ENCODE peak calls at places on chromosomes 1 and 21, in ten cellular contexts. X, P, M, F, Z, K, G, T, A and I are unnamed samples.

GRCh38 chr1:53376041-53376461 is 48.2 kb upstream of the LRP8 start:
- DNase-seq in X (no peak), P (no peak), M (peak), F (no peak), Z (no peak), K (no peak), G (no peak), T (peak), A (no peak), I (no peak)

GRCh38 chr1:26278835-26279597 is 870 bp upstream of the SH3BGRL3 start:
- DNase-seq in X (no peak), P (no peak), M (no peak), F (no peak), Z (peak), K (peak), G (no peak), T (no peak), A (no peak), I (peak)

GRCh38 chr1:19367584-19368041 is 55.5 kb downstream of the SLC66A1 start:
- DNase-seq in X (no peak), P (no peak), M (no peak), F (no peak), Z (peak), K (no peak), G (no peak), T (peak), A (no peak), I (no peak)

GRCh38 chr1:204190212-204191211 is 5.8 kb downstream of the KISS1 start:
- DNase-seq in X (no peak), P (no peak), M (peak), F (no peak), Z (peak), K (peak), G (peak), T (no peak), A (no peak), I (peak)

GRCh38 chr1:6454856-6455751 is 10.9 kb downstream of the TNFRSF25 start:
- DNase-seq in X (no peak), P (no peak), M (peak), F (no peak), Z (peak), K (no peak), G (no peak), T (peak), A (no peak), I (peak)

GRCh38 chr1:16076003-16076870 is 2.8 kb upstream of the FAM131C start:
- DNase-seq in X (peak), P (peak), M (no peak), F (no peak), Z (peak), K (peak), G (no peak), T (no peak), A (no peak), I (peak)

GRCh38 chr1:8880068-8880676 is 1.7 kb upstream of the ENO1 start:
- DNase-seq in X (peak), P (no peak), M (no peak), F (no peak), Z (peak), K (peak), G (peak), T (no peak), A (no peak), I (peak)

GRCh38 chr1:1826356-1827088 is 48.3 kb upstream of the NADK start:
- DNase-seq in X (no peak), P (no peak), M (no peak), F (no peak), Z (no peak), K (no peak), G (no peak), T (no peak), A (no peak), I (no peak)

GRCh38 chr1:167043752-167044488 is 46.3 kb downstream of the GPA33 start:
- DNase-seq in X (peak), P (no peak), M (peak), F (no peak), Z (no peak), K (peak), G (peak), T (peak), A (no peak), I (peak)

GRCh38 chr1:2526824-2527552 is 592 bp upstream of the PANK4 start:
- DNase-seq in X (no peak), P (no peak), M (no peak), F (peak), Z (no peak), K (peak), G (no peak), T (no peak), A (no peak), I (peak)

GRCh38 chr1:42777860-42778259 is 6.9 kb upstream of the TMEM269 start:
- DNase-seq in X (peak), P (no peak), M (peak), F (no peak), Z (peak), K (peak), G (peak), T (peak), A (no peak), I (peak)

GRCh38 chr1:179714159-179714558 is 28.9 kb upstream of the FAM163A start:
- DNase-seq in X (no peak), P (no peak), M (no peak), F (no peak), Z (no peak), K (no peak), G (no peak), T (no peak), A (no peak), I (no peak)

GRCh38 chr1:226185153-226186036 is 1.1 kb downstream of the ACBD3 start:
- DNase-seq in X (no peak), P (no peak), M (no peak), F (no peak), Z (peak), K (no peak), G (no peak), T (no peak), A (no peak), I (peak)

GRCh38 chr1:1678581-1679380 is 13.8 kb downstream of the SLC35E2B start:
- DNase-seq in X (peak), P (no peak), M (peak), F (peak), Z (no peak), K (peak), G (peak), T (peak), A (no peak), I (peak)

GRCh38 chr21:44870748-44871495 is 2.6 kb downstream of the PTTG1IP start:
- DNase-seq in X (no peak), P (peak), M (no peak), F (no peak), Z (peak), K (no peak), G (peak), T (no peak), A (no peak), I (no peak)

GRCh38 chr1:36225298-36225899 is 1.2 kb downstream of the THRAP3 start:
- DNase-seq in X (no peak), P (no peak), M (no peak), F (no peak), Z (no peak), K (peak), G (no peak), T (no peak), A (no peak), I (no peak)

GRCh38 chr1:240595476-240595875 is 16.5 kb downstream of the GREM2 start:
- DNase-seq in X (no peak), P (no peak), M (no peak), F (no peak), Z (no peak), K (no peak), G (no peak), T (no peak), A (no peak), I (no peak)
- TF ChIP-seq CTCF in X (no peak), P (no peak), M (no peak), F (no peak), Z (no peak), K (no peak), G (no peak), T (no peak), A (no peak), I (no peak)

GRCh38 chr1:234543442-234544093 is 64.6 kb upstream of the TARBP1 start:
- DNase-seq in X (no peak), P (no peak), M (no peak), F (no peak), Z (no peak), K (peak), G (no peak), T (peak), A (no peak), I (no peak)
- TF ChIP-seq MAX in X (no peak), P (no peak), M (no peak), F (no peak), Z (no peak), K (no peak), G (no peak), T (no peak), A (no peak), I (no peak)

GRCh38 chr1:199422206-199422605 is 605.3 kb upstream of the NR5A2 start:
- DNase-seq in X (peak), P (peak), M (peak), F (no peak), Z (peak), K (no peak), G (no peak), T (peak), A (peak), I (peak)
- TF ChIP-seq CTCF in X (no peak), P (peak), M (no peak), F (peak), Z (peak), K (no peak), G (no peak), T (peak), A (peak), I (no peak)

GRCh38 chr1:223876643-223877042 is 30.9 kb upstream of the TP53BP2 start:
- DNase-seq in X (no peak), P (no peak), M (no peak), F (no peak), Z (no peak), K (no peak), G (no peak), T (no peak), A (no peak), I (no peak)

GRCh38 chr1:223878598-223879325 is 33.0 kb upstream of the TP53BP2 start:
- DNase-seq in X (no peak), P (no peak), M (no peak), F (no peak), Z (no peak), K (no peak), G (no peak), T (no peak), A (no peak), I (no peak)

GRCh38 chr1:223872308-223872878 is 26.6 kb upstream of the TP53BP2 start:
- DNase-seq in X (no peak), P (no peak), M (no peak), F (no peak), Z (no peak), K (no peak), G (no peak), T (no peak), A (no peak), I (no peak)

GRCh38 chr1:223873044-223873443 is 27.3 kb upstream of the TP53BP2 start:
- DNase-seq in X (no peak), P (no peak), M (no peak), F (no peak), Z (no peak), K (peak), G (no peak), T (no peak), A (no peak), I (no peak)

GRCh38 chr1:223877804-223878203 is 32.1 kb upstream of the TP53BP2 start:
- DNase-seq in X (no peak), P (no peak), M (no peak), F (no peak), Z (no peak), K (no peak), G (no peak), T (no peak), A (no peak), I (no peak)
- TF ChIP-seq MAX in X (no peak), P (no peak), M (no peak), F (no peak), Z (no peak), K (no peak), G (no peak), T (no peak), A (no peak), I (no peak)

GRCh38 chr1:160284220-160284781 is 632 bp downstream of the PEX19 start:
- DNase-seq in X (no peak), P (no peak), M (no peak), F (no peak), Z (peak), K (peak), G (peak), T (no peak), A (no peak), I (peak)

GRCh38 chr1:160282807-160283206 is 2.1 kb downstream of the PEX19 start:
- DNase-seq in X (no peak), P (no peak), M (peak), F (no peak), Z (no peak), K (no peak), G (no peak), T (no peak), A (no peak), I (no peak)

GRCh38 chr1:160285506-160285905 is 573 bp upstream of the PEX19 start:
- DNase-seq in X (no peak), P (no peak), M (no peak), F (no peak), Z (no peak), K (no peak), G (no peak), T (no peak), A (no peak), I (no peak)

GRCh38 chr1:160284782-160285344 is at the start of gene PEX19:
- DNase-seq in X (peak), P (peak), M (peak), F (peak), Z (peak), K (peak), G (peak), T (peak), A (peak), I (peak)
- TF ChIP-seq CTCF in X (no peak), P (no peak), M (no peak), F (no peak), Z (no peak), K (no peak), G (no peak), T (no peak), A (no peak), I (no peak)

GRCh38 chr1:171576144-171576543 is 45.9 kb upstream of the MYOCOS start:
- DNase-seq in X (peak), P (no peak), M (no peak), F (no peak), Z (no peak), K (no peak), G (no peak), T (no peak), A (no peak), I (no peak)
- TF ChIP-seq MAX in X (no peak), P (no peak), M (no peak), F (no peak), Z (no peak), K (no peak), G (no peak), T (no peak), A (no peak), I (no peak)

DNA sequence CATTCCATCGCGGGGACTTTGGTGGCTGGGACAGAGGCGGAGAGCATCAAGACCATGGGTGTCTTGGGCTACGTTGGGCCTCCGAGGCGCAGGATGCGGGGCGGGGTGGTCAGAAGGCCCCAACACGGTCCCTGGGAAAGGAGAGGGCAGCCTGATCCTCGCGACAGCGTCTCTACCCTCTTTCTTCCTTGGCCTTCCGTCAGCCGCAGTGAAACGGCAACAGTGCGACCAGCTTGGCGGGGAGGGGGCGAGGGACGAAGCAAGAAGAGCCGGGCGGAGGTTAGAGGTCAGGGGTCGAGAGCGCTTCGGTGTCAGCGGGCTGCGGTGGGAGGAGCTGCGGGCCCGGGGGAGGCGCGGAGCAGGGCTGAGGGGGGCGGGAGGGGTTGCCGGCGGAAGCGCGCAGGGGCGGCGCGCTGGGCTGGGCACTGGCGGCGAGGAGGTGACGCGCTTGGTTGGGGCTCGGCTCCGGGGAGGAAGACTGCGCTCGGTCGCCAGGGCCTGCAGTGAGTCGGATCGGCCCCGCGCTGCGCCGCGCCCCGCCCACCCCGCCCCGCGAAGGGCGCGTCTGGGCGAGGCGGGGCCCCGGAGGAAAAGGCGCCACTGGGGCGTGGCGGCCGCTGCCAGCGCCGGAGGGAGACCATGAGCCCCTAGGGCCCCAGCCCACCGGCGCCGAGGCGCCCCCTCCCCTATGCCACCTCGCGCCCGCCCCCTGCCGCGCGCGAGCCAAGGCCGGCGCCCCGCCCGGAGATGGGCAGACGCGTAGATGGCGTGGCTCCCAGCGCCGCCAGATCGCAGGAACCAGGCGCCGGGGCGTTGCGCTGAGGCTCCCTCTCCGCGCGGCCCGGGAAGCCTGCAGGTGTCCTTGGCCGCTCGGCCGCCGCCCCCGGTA is at the start of gene KCNC4:
- DNase-seq in X (peak), P (peak), M (peak), F (peak), Z (peak), K (peak), G (peak), T (peak), A (peak), I (peak)
- TF ChIP-seq CTCF in X (no peak), P (no peak), M (no peak), F (no peak), Z (no peak), K (no peak), G (no peak), T (no peak), A (no peak), I (no peak)